ENCODE peak calls at places on chromosomes 12 and 14, in six cellular contexts. T is lower lobe of right lung, I is PC-3, C is gastrocnemius medialis, Z is fibroblast of lung, G is right lobe of liver. N is an unnamed sample.
A peak's percentile ranks its signal among the peaks of the same experiment; 100 is the strongest.

GRCh38 chr14:102279688-102280348 is 25.1 kb downstream of the MOK start:
- DNase-seq in T (no peak), I (peak; percentile 99), C (no peak), Z (peak; percentile 73), G (no peak), N (no peak)

GRCh38 chr14:47194051-47194450 is 481.4 kb downstream of the MDGA2 start:
- DNase-seq in T (no peak), I (peak; percentile 11), C (no peak), Z (no peak), G (no peak), N (no peak)

GRCh38 chr12:93060666-93061413 is 131.7 kb upstream of the EEA1 start:
- DNase-seq in T (no peak), I (no peak), C (no peak), Z (peak; percentile 70), G (no peak), N (no peak)

GRCh38 chr12:22413592-22413991 is 79.1 kb upstream of the ST8SIA1 start:
- DNase-seq in T (no peak), I (no peak), C (no peak), Z (no peak), G (no peak), N (no peak)

GRCh38 chr14:20428802-20429201 is 7.2 kb downstream of the KLHL33 start:
- DNase-seq in T (no peak), I (peak; percentile 25), C (no peak), Z (no peak), G (no peak), N (no peak)

GRCh38 chr12:20212658-20213387 is 155.5 kb upstream of the PDE3A start:
- DNase-seq in T (peak; percentile 57), I (peak; percentile 84), C (peak; percentile 68), Z (peak; percentile 100), G (peak; percentile 60), N (peak; percentile 77)

GRCh38 chr12:19484738-19485137 is 45.4 kb downstream of the AEBP2 start:
- DNase-seq in T (no peak), I (no peak), C (no peak), Z (no peak), G (no peak), N (no peak)

GRCh38 chr14:54343276-54344121 is 53.3 kb upstream of the CDKN3 start:
- DNase-seq in T (no peak), I (peak; percentile 78), C (peak; percentile 23), Z (peak; percentile 64), G (no peak), N (no peak)

GRCh38 chr12:6178981-6179761 is 21.0 kb upstream of the CD9 start:
- DNase-seq in T (no peak), I (no peak), C (no peak), Z (no peak), G (no peak), N (no peak)

GRCh38 chr14:60647081-60647836 is 2.0 kb downstream of the SIX1 start:
- DNase-seq in T (peak; percentile 49), I (peak; percentile 83), C (peak; percentile 88), Z (peak; percentile 75), G (peak; percentile 85), N (no peak)

GRCh38 chr12:24378548-24379011 is 429.1 kb upstream of the SOX5 start:
- DNase-seq in T (no peak), I (no peak), C (no peak), Z (peak; percentile 96), G (no peak), N (no peak)

GRCh38 chr14:67961676-67962075 is 142.1 kb downstream of the RAD51B start:
- DNase-seq in T (no peak), I (no peak), C (no peak), Z (no peak), G (no peak), N (no peak)

GRCh38 chr14:75499084-75499875 is 23.0 kb upstream of the BATF start:
- DNase-seq in T (no peak), I (no peak), C (no peak), Z (no peak), G (no peak), N (no peak)

DNA sequence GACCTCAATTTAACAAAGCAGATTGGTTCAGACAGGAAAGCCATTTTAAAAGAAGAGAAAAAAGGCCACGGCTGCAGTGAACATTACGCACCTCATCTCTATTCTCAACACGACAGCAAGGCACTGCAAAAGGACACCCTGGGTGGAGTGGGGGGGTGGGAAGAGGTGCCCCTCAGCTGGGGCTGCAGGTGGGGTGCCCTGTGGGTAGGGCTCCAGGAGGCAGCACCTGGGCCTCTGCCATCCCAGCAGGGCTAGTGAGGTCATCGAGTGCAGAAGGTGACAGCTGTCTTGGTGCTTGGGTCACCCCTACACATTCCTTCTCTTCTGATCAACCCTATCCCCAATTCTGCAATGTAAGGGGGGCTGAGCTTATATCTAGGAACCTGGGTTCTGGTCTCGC is 142.9 kb upstream of the PRMT8 start:
- DNase-seq in T (no peak), I (no peak), C (no peak), Z (no peak), G (no peak), N (no peak)
- H3K27me3 ChIP-seq in T (peaks cover 15% of the 10 kb centered on the region), I (no peaks in the 10 kb centered on the region), C (no peaks in the 10 kb centered on the region), Z (peaks cover 6% of the 10 kb centered on the region), G (no peaks in the 10 kb centered on the region), N (peaks cover 17% of the 10 kb centered on the region)

GRCh38 chr12:108811411-108812185 is 45.8 kb downstream of the SSH1 start:
- DNase-seq in T (no peak), I (no peak), C (no peak), Z (no peak), G (no peak), N (no peak)

GRCh38 chr12:108812324-108812723 is 45.1 kb downstream of the SSH1 start:
- DNase-seq in T (no peak), I (no peak), C (no peak), Z (no peak), G (no peak), N (no peak)

GRCh38 chr12:108807996-108808725 is 49.2 kb downstream of the SSH1 start:
- DNase-seq in T (no peak), I (no peak), C (no peak), Z (no peak), G (no peak), N (no peak)

GRCh38 chr12:108807476-108807875 is 49.9 kb downstream of the SSH1 start:
- DNase-seq in T (no peak), I (no peak), C (no peak), Z (no peak), G (no peak), N (no peak)

GRCh38 chr12:108810636-108811035 is 46.7 kb downstream of the SSH1 start:
- DNase-seq in T (no peak), I (no peak), C (no peak), Z (no peak), G (no peak), N (no peak)
- H3K4me1 ChIP-seq in T (peaks cover 20% of the 10 kb centered on the region), I (no peaks in the 10 kb centered on the region), C (peaks cover 13% of the 10 kb centered on the region), Z (peaks cover 9% of the 10 kb centered on the region), G (no peaks in the 10 kb centered on the region), N (no peaks in the 10 kb centered on the region)

GRCh38 chr12:27974735-27975221 is 2.2 kb upstream of the PTHLH start:
- DNase-seq in T (no peak), I (no peak), C (no peak), Z (no peak), G (no peak), N (no peak)
- H3K4me3 ChIP-seq in T (peak overlapping the region; percentile 3), I (peak overlapping the region; percentile 60), C (peak overlapping the region; percentile 30), Z (no peak overlapping the region), G (no peak overlapping the region), N (no peak overlapping the region)

GRCh38 chr12:4241592-4241991 is 32.0 kb upstream of the CCND2 start:
- DNase-seq in T (no peak), I (no peak), C (no peak), Z (no peak), G (no peak), N (no peak)

GRCh38 chr12:4243098-4243795 is 30.3 kb upstream of the CCND2 start:
- DNase-seq in T (no peak), I (no peak), C (no peak), Z (no peak), G (no peak), N (no peak)

GRCh38 chr12:4242595-4242994 is 31.0 kb upstream of the CCND2 start:
- DNase-seq in T (no peak), I (no peak), C (no peak), Z (no peak), G (no peak), N (no peak)

GRCh38 chr12:4240161-4240783 is 33.3 kb upstream of the CCND2 start:
- DNase-seq in T (no peak), I (no peak), C (no peak), Z (no peak), G (no peak), N (no peak)

DNA sequence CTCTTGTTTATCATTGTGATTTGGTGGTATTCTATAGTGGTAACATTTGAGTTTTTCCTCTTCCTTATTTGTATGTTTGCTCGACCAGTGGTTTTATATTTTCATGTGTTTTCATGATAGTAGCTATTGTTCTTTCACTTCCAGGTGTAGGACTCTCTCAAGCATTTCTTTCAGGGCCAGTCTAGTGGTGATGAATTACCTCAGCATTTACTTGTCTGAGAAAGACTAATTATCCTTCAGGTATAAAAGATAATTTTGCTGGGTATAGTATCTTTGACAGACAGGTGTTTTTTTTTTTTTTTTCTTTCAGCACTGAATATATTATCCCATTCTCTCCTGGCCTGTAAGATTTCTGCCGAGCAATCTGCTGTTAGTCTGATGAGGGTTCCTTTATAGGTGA is 35.0 kb upstream of the CCND2 start:
- DNase-seq in T (no peak), I (no peak), C (no peak), Z (no peak), G (no peak), N (no peak)
- H3K27me3 ChIP-seq in T (no peaks in the 10 kb centered on the region), I (peaks cover 14% of the 10 kb centered on the region), C (peaks cover 2% of the 10 kb centered on the region), Z (no peaks in the 10 kb centered on the region), G (no peaks in the 10 kb centered on the region), N (no peaks in the 10 kb centered on the region)

GRCh38 chr12:51528852-51529545 is 62.0 kb upstream of the SCN8A start:
- DNase-seq in T (no peak), I (no peak), C (no peak), Z (no peak), G (no peak), N (no peak)
- H3K4me1 ChIP-seq in T (no peaks in the 10 kb centered on the region), I (peaks cover 28% of the 10 kb centered on the region), C (no peaks in the 10 kb centered on the region), Z (peaks cover 5% of the 10 kb centered on the region), G (no peaks in the 10 kb centered on the region), N (peaks cover 5% of the 10 kb centered on the region)

DNA sequence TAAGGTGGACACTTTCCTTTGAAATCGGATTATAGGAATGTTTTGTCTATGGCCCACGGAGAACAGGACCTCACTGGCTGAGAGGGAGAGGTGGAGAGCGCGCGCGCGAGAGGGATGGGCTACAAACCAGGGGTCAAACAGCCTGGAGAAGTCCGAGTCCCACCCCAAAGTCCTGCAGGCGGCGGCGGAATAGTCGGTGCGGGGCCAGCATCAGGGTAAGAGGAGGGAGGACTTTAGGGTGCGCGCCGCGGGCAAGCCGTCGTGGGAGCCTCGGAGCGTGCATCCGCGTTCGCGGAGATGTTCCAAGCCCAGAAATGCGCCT is 3.3 kb upstream of the HOXC8 start:
- DNase-seq in T (no peak), I (no peak), C (no peak), Z (no peak), G (no peak), N (no peak)
- H3K4me3 ChIP-seq in T (no peak overlapping the region), I (peak overlapping the region; percentile 47), C (peak overlapping the region; percentile 62), Z (no peak overlapping the region), G (no peak overlapping the region), N (no peak overlapping the region)